ENCODE peak calls at places on chromosomes 16 and 17, in ten cellular contexts. U is CD8-positive, alpha-beta T cell; E is NCI-H1105 treated with DMSO at 0.1 percent for 48 hours; D is RPMI8226; J is HuH-7.5; B is right cardiac atrium; O is naive thymus-derived CD8-positive, alpha-beta T cell; T is fibroblast of pulmonary artery; F is effector CD4-positive, alpha-beta T cell; A is neural crest cell. R is an unnamed sample.

GRCh38 chr16:3175157-3176153 is 12.5 kb upstream of the OR1F1 start:
- DNase-seq in U (no peak), E (no peak), D (peak; percentile 72), J (peak; percentile 27), B (no peak), O (no peak), T (no peak), F (no peak), A (peak; percentile 45), R (no peak)

GRCh38 chr17:77164483-77165030 is 23.8 kb downstream of the SEC14L1 start:
- DNase-seq in U (no peak), E (no peak), D (no peak), J (no peak), B (no peak), O (no peak), T (no peak), F (no peak), A (no peak), R (no peak)

GRCh38 chr17:81322271-81323082 is 27.4 kb upstream of the SLC38A10 start:
- DNase-seq in U (peak; percentile 48), E (no peak), D (peak; percentile 59), J (peak; percentile 77), B (peak; percentile 72), O (peak; percentile 29), T (no peak), F (peak; percentile 30), A (no peak), R (no peak)

GRCh38 chr17:79630821-79631639 is 20.2 kb upstream of the RBFOX3 start:
- DNase-seq in U (no peak), E (no peak), D (no peak), J (no peak), B (peak; percentile 7), O (no peak), T (no peak), F (no peak), A (no peak), R (no peak)

GRCh38 chr17:77790143-77790829 is 168.2 kb upstream of the TNRC6C start:
- DNase-seq in U (no peak), E (no peak), D (no peak), J (no peak), B (no peak), O (no peak), T (no peak), F (no peak), A (no peak), R (no peak)

GRCh38 chr16:85350973-85351372 is 238.7 kb upstream of the CIBAR2 start:
- DNase-seq in U (no peak), E (peak; percentile 90), D (peak; percentile 81), J (no peak), B (peak; percentile 91), O (no peak), T (peak; percentile 94), F (no peak), A (no peak), R (peak; percentile 95)

GRCh38 chr17:55224746-55225145 is 40.0 kb upstream of the HLF start:
- DNase-seq in U (no peak), E (no peak), D (no peak), J (no peak), B (no peak), O (no peak), T (no peak), F (no peak), A (no peak), R (no peak)

GRCh38 chr17:6072157-6072556 is 2.0 kb downstream of the WSCD1 start:
- DNase-seq in U (no peak), E (no peak), D (no peak), J (no peak), B (no peak), O (no peak), T (no peak), F (no peak), A (no peak), R (no peak)

GRCh38 chr16:55495616-55496289 is 13.1 kb upstream of the LPCAT2 start:
- DNase-seq in U (no peak), E (peak; percentile 90), D (no peak), J (no peak), B (no peak), O (no peak), T (no peak), F (no peak), A (no peak), R (no peak)

GRCh38 chr16:16052916-16053315 is 103.5 kb downstream of the ABCC1 start:
- DNase-seq in U (no peak), E (no peak), D (no peak), J (no peak), B (no peak), O (no peak), T (no peak), F (no peak), A (no peak), R (no peak)

GRCh38 chr17:45314761-45315549 is 1.9 kb downstream of the MAP3K14 start:
- DNase-seq in U (no peak), E (no peak), D (peak; percentile 67), J (no peak), B (no peak), O (no peak), T (no peak), F (no peak), A (no peak), R (no peak)

GRCh38 chr17:29643817-29644160 is 21.1 kb upstream of the CORO6 start:
- DNase-seq in U (no peak), E (no peak), D (no peak), J (no peak), B (no peak), O (no peak), T (no peak), F (no peak), A (no peak), R (no peak)

GRCh38 chr16:23584186-23585076 is 11.7 kb downstream of the NDUFAB1 start:
- DNase-seq in U (no peak), E (no peak), D (no peak), J (no peak), B (no peak), O (no peak), T (no peak), F (no peak), A (no peak), R (no peak)

GRCh38 chr16:24771132-24771778 is 41.8 kb downstream of the TNRC6A start:
- DNase-seq in U (no peak), E (no peak), D (no peak), J (no peak), B (no peak), O (no peak), T (peak; percentile 29), F (no peak), A (no peak), R (no peak)

GRCh38 chr16:2715519-2715918 is 4.5 kb downstream of the PRSS27 start:
- DNase-seq in U (peak; percentile 87), E (no peak), D (peak; percentile 68), J (peak; percentile 52), B (peak; percentile 90), O (peak; percentile 77), T (peak; percentile 47), F (peak; percentile 78), A (peak; percentile 54), R (peak; percentile 90)

GRCh38 chr16:76796431-76796830 is 394.6 kb upstream of the MON1B start:
- DNase-seq in U (no peak), E (no peak), D (no peak), J (no peak), B (no peak), O (no peak), T (no peak), F (no peak), A (no peak), R (no peak)

R was measured in aorta.